ENCODE peak calls at places on chromosome X, in four cellular contexts. B is uterus, X is SK-N-SH, K is HCT116. T is an unnamed sample.

GRCh38 chrX:39491548-39492297 is 606.0 kb downstream of the BCOR start:
- DNase-seq in K (no peak), X (no peak), B (no peak), T (no peak)

GRCh38 chrX:20454117-20454516 is 187.4 kb upstream of the RPS6KA3 start:
- DNase-seq in K (no peak), B (no peak), X (no peak), T (no peak)

GRCh38 chrX:46294234-46294633 is 251.0 kb downstream of the ZNF674 start:
- DNase-seq in K (no peak), X (no peak), B (no peak), T (peak)

GRCh38 chrX:24243692-24244091 is 70.2 kb downstream of the SUPT20HL2 start:
- DNase-seq in K (no peak), X (no peak), B (no peak), T (no peak)

GRCh38 chrX:8323356-8323755 is 141.3 kb upstream of the VCX3B start:
- DNase-seq in K (no peak), X (no peak), B (no peak), T (no peak)

GRCh38 chrX:47540754-47541538 is 20.1 kb upstream of the ARAF start:
- DNase-seq in X (peak), K (peak), B (peak), T (peak)

GRCh38 chrX:41482153-41482850 is 35.2 kb downstream of the NYX start:
- DNase-seq in B (no peak), X (no peak), K (no peak), T (no peak)

GRCh38 chrX:2404816-2405215 is 96.0 kb downstream of the DHRSX start:
- DNase-seq in B (no peak), K (no peak), X (peak), T (no peak)

GRCh38 chrX:45807572-45808425 is 607.1 kb upstream of the DIPK2B start:
- DNase-seq in B (no peak), K (no peak), X (no peak), T (peak)

GRCh38 chrX:136608295-136608933 is 39.5 kb upstream of the CD40LG start:
- DNase-seq in B (no peak), K (peak), X (no peak), T (no peak)

GRCh38 chrX:154602226-154602625 is 16.9 kb downstream of the CTAG1B start:
- DNase-seq in B (no peak), X (no peak), K (no peak), T (no peak)

GRCh38 chrX:17830211-17830610 is 30.9 kb downstream of the RAI2 start:
- DNase-seq in B (no peak), K (no peak), X (no peak), T (no peak)

GRCh38 chrX:97314348-97314747 is 430.6 kb downstream of the RPA4 start:
- DNase-seq in X (no peak), K (no peak), B (no peak), T (no peak)

GRCh38 chrX:154549766-154550165 is 2.3 kb downstream of the IKBKG start:
- DNase-seq in B (no peak), K (no peak), X (no peak), T (no peak)

GRCh38 chrX:69107231-69107739 is 58.0 kb downstream of the PJA1 start:
- DNase-seq in B (peak), K (no peak), X (no peak), T (no peak)

GRCh38 chrX:120790118-120790517 is 85.5 kb downstream of the CT47B1 start:
- DNase-seq in X (peak), B (peak), K (peak), T (peak)

DNA sequence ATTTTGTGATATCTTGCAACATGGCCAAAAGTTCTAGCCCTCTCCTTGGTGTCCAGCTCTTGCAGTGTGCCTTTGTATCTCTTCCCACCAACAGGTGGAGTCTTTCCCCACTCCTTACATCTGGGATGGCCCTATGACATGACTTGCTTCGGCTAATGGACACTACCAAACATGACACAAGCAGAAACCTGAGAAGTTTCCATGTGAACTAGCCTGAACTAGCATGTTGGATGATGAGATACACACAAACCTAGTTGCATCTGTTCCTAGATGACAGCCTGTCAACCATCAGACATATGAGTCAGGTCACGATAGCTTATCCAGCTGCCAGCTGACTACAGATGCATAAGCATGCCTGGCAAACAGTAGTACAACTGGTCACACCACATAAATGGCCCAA is 207.5 kb upstream of the FTHL17 start:
- DNase-seq in X (no peak), K (no peak), B (no peak), T (no peak)
- TF ChIP-seq CTCF in X (peak), K (no peak), B (no peak), T (peak)

DNA sequence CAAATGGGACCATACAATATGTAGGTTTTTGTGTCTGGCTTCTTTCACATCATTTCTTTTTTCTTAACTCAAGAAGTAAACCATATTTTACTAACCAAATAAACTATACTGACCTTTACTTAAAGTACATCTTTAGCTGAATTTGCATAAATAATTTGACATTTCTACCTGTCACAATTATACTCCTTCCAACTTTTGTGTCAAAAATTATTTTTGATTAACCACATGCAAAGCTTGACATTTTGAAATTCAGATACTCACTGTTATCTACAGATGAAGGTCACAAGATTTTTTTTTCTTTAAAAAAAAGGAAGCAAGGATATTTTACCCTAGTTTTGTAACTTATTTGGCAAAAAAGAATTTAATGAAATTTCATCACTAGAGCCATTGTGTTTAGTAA is 12.0 kb upstream of the RAB9A start:
- DNase-seq in K (no peak), B (no peak), X (no peak), T (no peak)
- TF ChIP-seq CTCF in K (no peak), B (no peak), X (no peak), T (no peak)

GRCh38 chrX:117120700-117121099 is 657.9 kb upstream of the CT83 start:
- DNase-seq in X (no peak), K (no peak), B (no peak), T (no peak)
- TF ChIP-seq CTCF in X (no peak), K (no peak), B (no peak), T (no peak)

GRCh38 chrX:103688949-103689348 is 2.5 kb upstream of the MORF4L2 start:
- DNase-seq in X (peak), B (no peak), K (no peak), T (no peak)
- TF ChIP-seq CTCF in X (peak), B (peak), K (no peak), T (peak)

GRCh38 chrX:16610121-16610565 is 39.8 kb upstream of the S100G start:
- DNase-seq in X (no peak), K (no peak), B (no peak), T (no peak)

GRCh38 chrX:16603822-16604221 is 46.1 kb upstream of the S100G start:
- DNase-seq in X (no peak), K (no peak), B (no peak), T (no peak)

GRCh38 chrX:16604300-16604699 is 45.7 kb upstream of the S100G start:
- DNase-seq in X (no peak), K (no peak), B (no peak), T (no peak)

GRCh38 chrX:16601885-16602284 is 48.1 kb upstream of the S100G start:
- DNase-seq in K (no peak), B (no peak), X (no peak), T (no peak)

GRCh38 chrX:16606142-16606720 is 43.7 kb upstream of the S100G start:
- DNase-seq in B (no peak), X (no peak), K (no peak), T (no peak)
- TF ChIP-seq CTCF in B (no peak), X (no peak), K (no peak), T (no peak)

GRCh38 chrX:57121162-57121741 is at the start of gene SPIN2B:
- DNase-seq in B (peak), K (peak), X (peak), T (peak)
- TF ChIP-seq CTCF in B (no peak), K (no peak), X (peak), T (no peak)